ENCODE peak calls at places on chromosomes 12 and 14, in nine cellular contexts. W is PC-3, Z is Peyer's patch, I is amniotic epithelial cell, P is heart left ventricle, X is tibial artery, Q is anterior cingulate cortex, A is K562, V is GM23338. G is an unnamed sample.
A peak's percentile ranks its signal among the peaks of the same experiment; 100 is the strongest.

GRCh38 chr12:128729628-128730121 is 94.1 kb downstream of the SLC15A4 start:
- DNase-seq in W (no peak), Z (no peak), I (no peak), P (no peak), X (no peak), Q (no peak), A (peak; percentile 1), V (no peak), G (peak; percentile 23)

GRCh38 chr12:108689314-108690190 is 41.8 kb downstream of the CORO1C start:
- DNase-seq in W (no peak), Z (no peak), I (peak; percentile 82), P (peak; percentile 57), X (peak; percentile 79), Q (no peak), A (peak; percentile 91), V (no peak), G (peak; percentile 79)

GRCh38 chr14:90579816-90580215 is 183.0 kb downstream of the CALM1 start:
- DNase-seq in W (no peak), Z (no peak), I (no peak), P (no peak), X (no peak), Q (no peak), A (no peak), V (no peak), G (no peak)

GRCh38 chr12:2165021-2165420 is 112.2 kb downstream of the CACNA1C start:
- DNase-seq in W (no peak), Z (no peak), I (no peak), P (no peak), X (no peak), Q (no peak), A (no peak), V (no peak), G (no peak)

GRCh38 chr14:88727057-88727456 is 65.7 kb downstream of the EML5 start:
- DNase-seq in W (peak; percentile 28), Z (no peak), I (no peak), P (no peak), X (no peak), Q (no peak), A (no peak), V (no peak), G (no peak)

GRCh38 chr12:55619352-55620138 is 17.1 kb upstream of the OR10P1 start:
- DNase-seq in W (peak; percentile 99), Z (peak; percentile 55), I (peak; percentile 89), P (peak; percentile 38), X (no peak), Q (no peak), A (peak; percentile 88), V (peak; percentile 98), G (peak; percentile 93)

GRCh38 chr12:24066865-24067264 is 117.4 kb upstream of the SOX5 start:
- DNase-seq in W (peak; percentile 49), Z (no peak), I (peak; percentile 11), P (no peak), X (peak; percentile 70), Q (no peak), A (no peak), V (no peak), G (peak; percentile 64)

GRCh38 chr12:126554599-126554998 is 1489.4 kb downstream of the AACS start:
- DNase-seq in W (no peak), Z (no peak), I (no peak), P (no peak), X (no peak), Q (no peak), A (no peak), V (peak; percentile 35), G (no peak)

GRCh38 chr14:91369628-91370445 is 47.8 kb downstream of the CCDC88C start:
- DNase-seq in W (peak; percentile 10), Z (no peak), I (no peak), P (no peak), X (no peak), Q (no peak), A (no peak), V (no peak), G (peak; percentile 90)

GRCh38 chr12:47818701-47819543 is 781 bp downstream of the HDAC7 start:
- DNase-seq in W (no peak), Z (peak; percentile 83), I (no peak), P (peak; percentile 82), X (peak; percentile 86), Q (no peak), A (peak; percentile 83), V (peak; percentile 81), G (peak; percentile 78)

G was measured in DMS53.